ENCODE peak calls at places on chromosomes 3 and 15, in four cellular contexts. T is IMR-90, I is left lung, M is pancreas. F is an unnamed sample.
A peak's percentile ranks its signal among the peaks of the same experiment; 100 is the strongest.

GRCh38 chr3:111338059-111338698 is 203.8 kb upstream of the CD96 start:
- ATAC-seq in T (peak; percentile 95), I (peak; percentile 96), M (no peak), F (no peak)

GRCh38 chr3:161503271-161503670 is 6.7 kb downstream of the OTOL1 start:
- ATAC-seq in I (no peak), T (no peak), M (no peak), F (no peak)

GRCh38 chr3:121957674-121958419 is 63.6 kb downstream of the SLC15A2 start:
- ATAC-seq in M (no peak), T (no peak), I (peak; percentile 81), F (peak; percentile 50)

GRCh38 chr3:194014756-194015155 is 121.2 kb upstream of the HES1 start:
- ATAC-seq in I (no peak), M (no peak), T (no peak), F (no peak)

GRCh38 chr15:43268111-43269105 is 1.7 kb upstream of the TGM5 start:
- ATAC-seq in I (peak; percentile 33), M (no peak), T (peak; percentile 59), F (no peak)

GRCh38 chr3:42961633-42962032 is 17.5 kb upstream of the GASK1A start:
- ATAC-seq in T (peak; percentile 87), I (peak; percentile 85), M (peak; percentile 56), F (peak; percentile 77)

GRCh38 chr3:147341727-147342126 is 64.6 kb downstream of the ZIC4 start:
- ATAC-seq in M (no peak), T (no peak), I (no peak), F (no peak)

GRCh38 chr3:189718215-189718614 is 87.0 kb downstream of the TP63 start:
- ATAC-seq in M (no peak), T (no peak), I (no peak), F (no peak)

GRCh38 chr3:22392859-22393258 is 641.8 kb upstream of the ZNF385D start:
- ATAC-seq in I (no peak), M (no peak), T (no peak), F (no peak)

GRCh38 chr3:96101013-96101412 is 713.4 kb upstream of the EPHA6 start:
- ATAC-seq in M (no peak), I (no peak), T (no peak), F (no peak)

GRCh38 chr15:68347392-68347791 is 69.8 kb downstream of the FEM1B start:
- ATAC-seq in I (no peak), T (peak; percentile 62), M (no peak), F (no peak)

GRCh38 chr3:851098-851790 is 241.6 kb upstream of the CNTN6 start:
- ATAC-seq in I (no peak), T (no peak), M (no peak), F (no peak)

GRCh38 chr15:99306694-99307338 is 55.5 kb downstream of the LRRC28 start:
- ATAC-seq in T (peak; percentile 21), M (peak; percentile 64), I (peak; percentile 68), F (no peak)

GRCh38 chr3:19934098-19934566 is at the start of gene EFHB:
- ATAC-seq in I (peak; percentile 67), T (no peak), M (no peak), F (no peak)

GRCh38 chr3:97257942-97258341 is 443.5 kb downstream of the EPHA6 start:
- ATAC-seq in T (no peak), M (no peak), I (no peak), F (no peak)

GRCh38 chr3:126661965-126662364 is 7.0 kb upstream of the TXNRD3 start:
- ATAC-seq in M (no peak), T (no peak), I (no peak), F (no peak)

GRCh38 chr15:45326776-45327175 is 51.6 kb downstream of the GATM start:
- ATAC-seq in I (no peak), T (no peak), M (no peak), F (no peak)

GRCh38 chr3:184368804-184369183 is 7.3 kb downstream of the POLR2H start:
- ATAC-seq in M (no peak), T (peak; percentile 47), I (peak; percentile 39), F (no peak)

GRCh38 chr3:27287052-27287451 is 82.1 kb downstream of the NEK10 start:
- ATAC-seq in T (no peak), I (no peak), M (no peak), F (no peak)

GRCh38 chr3:137988982-137989381 is 21.0 kb upstream of the CLDN18 start:
- ATAC-seq in I (peak; percentile 39), T (no peak), M (no peak), F (no peak)

GRCh38 chr15:61671736-61672135 is 388.5 kb downstream of the VPS13C start:
- ATAC-seq in M (no peak), I (no peak), T (no peak), F (no peak)

GRCh38 chr3:169964176-169964575 is 2.4 kb upstream of the SEC62 start:
- ATAC-seq in I (no peak), T (no peak), M (no peak), F (no peak)
- H3K4me3 ChIP-seq in I (no peak overlapping the region), T (no peak overlapping the region), M (no peak overlapping the region), F (no peak overlapping the region)

GRCh38 chr3:4302747-4303146 is 422 bp upstream of the SETMAR start:
- ATAC-seq in M (no peak), T (no peak), I (no peak), F (no peak)
- H3K4me3 ChIP-seq in M (peak overlapping the region; percentile 69), T (peak overlapping the region; percentile 68), I (peak overlapping the region; percentile 59), F (peak overlapping the region; percentile 42)

GRCh38 chr3:28575100-28575747 is 226.6 kb upstream of the AZI2 start:
- ATAC-seq in T (peak; percentile 37), I (peak; percentile 75), M (peak; percentile 55), F (peak; percentile 62)
- H3K4me3 ChIP-seq in T (no peak overlapping the region), I (peak overlapping the region; percentile 38), M (peak overlapping the region; percentile 50), F (peak overlapping the region; percentile 65)

GRCh38 chr3:182723596-182723995 is 69.7 kb upstream of the ATP11B start:
- ATAC-seq in T (no peak), M (no peak), I (peak; percentile 80), F (no peak)

GRCh38 chr3:182728248-182728647 is 65.1 kb upstream of the ATP11B start:
- ATAC-seq in M (no peak), T (no peak), I (no peak), F (no peak)

GRCh38 chr3:182726258-182727142 is 66.8 kb upstream of the ATP11B start:
- ATAC-seq in M (peak; percentile 33), I (no peak), T (no peak), F (no peak)

GRCh38 chr3:182722938-182723337 is 70.4 kb upstream of the ATP11B start:
- ATAC-seq in M (no peak), T (no peak), I (no peak), F (no peak)

DNA sequence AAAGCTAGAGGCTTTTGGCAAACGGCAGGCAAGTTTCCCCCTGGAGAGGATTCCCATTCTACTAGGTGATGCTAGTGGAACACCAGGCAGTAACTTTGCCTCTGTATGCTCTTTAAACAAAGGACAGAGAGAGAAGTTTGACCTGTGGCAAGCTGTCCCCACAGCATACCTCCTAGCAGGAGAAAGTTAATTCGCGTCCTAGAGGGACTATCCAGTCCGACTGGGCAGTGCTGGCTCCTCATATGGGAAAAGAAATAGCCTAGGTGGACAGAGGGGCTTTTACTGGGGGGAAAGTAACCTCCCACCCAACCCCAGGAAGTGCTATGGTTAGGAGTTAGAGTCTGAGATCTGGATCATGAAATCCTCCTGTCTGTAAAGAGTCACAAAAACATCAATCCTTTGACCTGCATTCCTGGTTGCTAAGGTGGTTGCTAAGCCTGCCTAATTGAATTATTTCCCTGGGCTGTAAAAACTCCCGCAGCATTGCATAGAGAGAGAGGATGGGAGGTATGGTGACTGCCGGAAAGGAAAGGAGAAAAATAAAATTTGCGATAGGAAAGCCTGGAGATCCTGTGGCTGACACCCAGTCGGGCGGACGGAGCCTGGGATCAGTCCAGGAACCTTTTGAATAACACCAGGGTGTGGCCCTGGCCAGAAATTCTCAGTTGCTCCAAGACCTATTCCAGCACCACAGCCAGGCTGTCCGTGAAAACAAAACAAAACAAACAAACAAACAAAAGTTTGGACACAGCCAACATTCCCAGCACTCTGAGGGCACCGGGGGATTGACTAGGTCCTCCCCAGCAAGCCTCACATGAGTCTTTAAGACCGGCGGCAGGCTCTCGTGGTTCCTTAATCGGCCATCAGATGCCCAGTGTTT is 67.7 kb upstream of the ATP11B start:
- ATAC-seq in I (no peak), T (no peak), M (no peak), F (no peak)
- H3K4me3 ChIP-seq in I (no peak overlapping the region), T (no peak overlapping the region), M (no peak overlapping the region), F (no peak overlapping the region)

GRCh38 chr3:52483577-52484495 is 11.3 kb upstream of the STAB1 start:
- ATAC-seq in I (peak; percentile 17), M (no peak), T (peak; percentile 82), F (peak; percentile 47)
- H3K4me3 ChIP-seq in I (no peak overlapping the region), M (no peak overlapping the region), T (no peak overlapping the region), F (no peak overlapping the region)

GRCh38 chr3:87120221-87120620 is 106.9 kb upstream of the CHMP2B start:
- ATAC-seq in T (no peak), I (no peak), M (no peak), F (no peak)

GRCh38 chr3:87125116-87125515 is 102.0 kb upstream of the CHMP2B start:
- ATAC-seq in M (no peak), T (no peak), I (no peak), F (no peak)

GRCh38 chr3:87126321-87126720 is 100.8 kb upstream of the CHMP2B start:
- ATAC-seq in I (no peak), T (no peak), M (no peak), F (no peak)

GRCh38 chr3:87122766-87123165 is 104.3 kb upstream of the CHMP2B start:
- ATAC-seq in M (no peak), I (no peak), T (no peak), F (no peak)

GRCh38 chr3:87120850-87121249 is 106.3 kb upstream of the CHMP2B start:
- ATAC-seq in M (no peak), I (no peak), T (no peak), F (no peak)
- H3K4me3 ChIP-seq in M (no peak overlapping the region), I (no peak overlapping the region), T (no peak overlapping the region), F (no peak overlapping the region)

GRCh38 chr3:30263238-30263920 is 343.0 kb upstream of the TGFBR2 start:
- ATAC-seq in T (peak; percentile 43), M (no peak), I (no peak), F (no peak)

GRCh38 chr3:30259730-30260129 is 346.7 kb upstream of the TGFBR2 start:
- ATAC-seq in T (no peak), I (no peak), M (no peak), F (no peak)

GRCh38 chr3:30266536-30266935 is 339.9 kb upstream of the TGFBR2 start:
- ATAC-seq in I (no peak), M (no peak), T (no peak), F (no peak)

GRCh38 chr3:30260747-30261146 is 345.7 kb upstream of the TGFBR2 start:
- ATAC-seq in M (no peak), I (no peak), T (peak; percentile 18), F (no peak)

DNA sequence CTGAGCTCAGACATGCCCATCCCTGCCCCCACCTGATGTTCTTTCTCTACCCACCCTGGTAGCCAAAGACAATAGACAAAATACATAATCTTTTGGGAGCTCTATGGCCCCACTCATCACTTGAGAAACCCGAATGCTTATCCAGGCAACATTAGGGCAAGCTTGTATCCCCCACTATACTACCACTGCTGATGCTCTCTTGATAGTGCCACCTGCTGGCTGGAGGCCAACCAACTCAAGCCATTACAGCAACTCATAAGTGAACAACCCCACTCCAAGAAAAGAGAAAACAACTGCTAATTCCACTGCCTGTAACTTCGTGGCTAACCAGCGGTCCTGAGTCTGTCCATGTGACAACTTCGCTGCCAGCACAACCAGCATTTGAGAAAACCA is 342.5 kb upstream of the TGFBR2 start:
- ATAC-seq in I (no peak), T (no peak), M (no peak), F (no peak)
- H3K4me3 ChIP-seq in I (no peak overlapping the region), T (no peak overlapping the region), M (no peak overlapping the region), F (no peak overlapping the region)